ENCODE peak calls at places on chromosomes 1 and 21, in eight cellular contexts. Q is GM23248, O is neural progenitor cell, J is GM23338, I is OCI-LY7, Y is HCT116, W is fibroblast of lung, M is MM.1S. D is an unnamed sample.

GRCh38 chr1:88774151-88774556 is 90.1 kb downstream of the PKN2 start:
- DNase-seq in Q (no peak), O (no peak), J (peak; percentile 88), I (no peak), Y (peak; percentile 95), W (no peak), M (no peak), D (no peak)

GRCh38 chr1:179287946-179288345 is 5.7 kb upstream of the SOAT1 start:
- DNase-seq in Q (no peak), O (no peak), J (no peak), I (no peak), Y (no peak), W (no peak), M (no peak), D (no peak)

GRCh38 chr1:119687391-119688079 is 24.2 kb upstream of the PHGDH start:
- DNase-seq in Q (peak; percentile 54), O (no peak), J (peak; percentile 91), I (no peak), Y (no peak), W (no peak), M (no peak), D (no peak)

GRCh38 chr1:235011599-235012435 is 116.8 kb downstream of the TOMM20 start:
- DNase-seq in Q (peak; percentile 100), O (no peak), J (no peak), I (peak; percentile 95), Y (peak; percentile 81), W (peak; percentile 96), M (peak; percentile 100), D (peak; percentile 95)

GRCh38 chr1:236451796-236452373 is 57.8 kb downstream of the EDARADD start:
- DNase-seq in Q (peak; percentile 26), O (peak; percentile 42), J (peak; percentile 82), I (peak; percentile 30), Y (peak; percentile 22), W (no peak), M (no peak), D (peak; percentile 26)

GRCh38 chr1:151839457-151840409 is at the start of gene C2CD4D:
- DNase-seq in Q (no peak), O (peak; percentile 81), J (peak; percentile 89), I (no peak), Y (peak; percentile 27), W (no peak), M (peak; percentile 88), D (no peak)

GRCh38 chr1:15424146-15424667 is 14.0 kb upstream of the CTRC start:
- DNase-seq in Q (no peak), O (no peak), J (no peak), I (no peak), Y (no peak), W (no peak), M (no peak), D (no peak)

GRCh38 chr1:245772325-245772724 is 617.5 kb downstream of the KIF26B start:
- DNase-seq in Q (no peak), O (no peak), J (no peak), I (no peak), Y (no peak), W (no peak), M (no peak), D (no peak)

GRCh38 chr1:37620707-37621106 is 14.0 kb downstream of the RSPO1 start:
- DNase-seq in Q (peak; percentile 35), O (no peak), J (no peak), I (no peak), Y (no peak), W (no peak), M (no peak), D (no peak)

GRCh38 chr1:29540801-29541357 is 304.6 kb downstream of the PTPRU start:
- DNase-seq in Q (no peak), O (no peak), J (no peak), I (no peak), Y (no peak), W (no peak), M (no peak), D (no peak)

GRCh38 chr1:181151378-181152326 is 63.2 kb downstream of the IER5 start:
- DNase-seq in Q (peak; percentile 76), O (no peak), J (no peak), I (no peak), Y (no peak), W (peak; percentile 59), M (no peak), D (no peak)

GRCh38 chr1:181150842-181151241 is 62.3 kb downstream of the IER5 start:
- DNase-seq in Q (no peak), O (no peak), J (no peak), I (no peak), Y (no peak), W (no peak), M (no peak), D (no peak)

GRCh38 chr1:181153634-181153961 is 65.1 kb downstream of the IER5 start:
- DNase-seq in Q (no peak), O (no peak), J (no peak), I (no peak), Y (no peak), W (no peak), M (no peak), D (no peak)

GRCh38 chr1:181155339-181155738 is 66.8 kb downstream of the IER5 start:
- DNase-seq in Q (no peak), O (no peak), J (no peak), I (no peak), Y (no peak), W (no peak), M (no peak), D (no peak)

DNA sequence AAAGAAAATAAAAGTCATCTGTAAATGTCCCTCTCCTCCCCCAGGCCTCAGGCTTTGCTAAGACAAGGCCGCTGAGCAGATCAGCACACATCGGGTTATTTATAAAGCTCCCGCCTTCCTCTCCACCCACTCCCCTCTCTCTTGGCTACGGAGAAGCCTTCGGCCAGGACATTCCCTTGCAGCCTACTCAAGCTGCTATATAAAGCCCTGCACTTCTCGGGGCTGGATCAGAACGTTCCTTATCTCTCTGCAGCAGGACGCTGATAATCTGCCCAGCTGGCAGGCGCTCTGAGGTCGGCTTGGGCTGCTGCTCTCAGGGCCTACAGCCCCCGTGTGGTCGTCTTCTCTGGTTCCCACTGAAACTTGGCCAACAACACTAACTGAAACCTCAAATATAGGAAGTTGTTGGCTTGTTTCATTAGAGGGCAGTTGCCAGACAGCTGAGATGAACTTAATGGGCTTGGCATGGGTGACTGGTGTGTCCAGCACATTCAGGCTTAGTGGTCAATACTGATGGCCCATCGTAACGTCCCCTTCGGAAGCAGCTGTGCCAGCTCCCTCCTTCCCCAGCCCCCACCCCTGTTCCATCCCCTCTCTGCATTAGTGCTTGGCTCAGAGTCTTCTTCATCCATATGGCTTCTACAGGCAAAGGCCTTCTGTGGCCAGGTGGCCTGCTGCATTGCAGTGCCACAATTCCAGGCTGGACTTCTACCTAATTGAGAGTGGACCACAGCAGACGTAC is 64.6 kb downstream of the IER5 start:
- DNase-seq in Q (peak; percentile 79), O (peak; percentile 56), J (peak; percentile 62), I (peak; percentile 62), Y (no peak), W (peak; percentile 94), M (peak; percentile 96), D (peak; percentile 70)
- H3K4me3 ChIP-seq in Q (peak overlapping the region; percentile 49), O (no peak overlapping the region), J (no peak overlapping the region), I (no peak overlapping the region), Y (no peak overlapping the region), W (no peak overlapping the region), M (no peak overlapping the region), D (no peak overlapping the region)

GRCh38 chr1:21220815-21221214 is 44.1 kb upstream of the EIF4G3 start:
- DNase-seq in Q (peak; percentile 40), O (no peak), J (no peak), I (no peak), Y (no peak), W (peak; percentile 41), M (no peak), D (no peak)

GRCh38 chr1:21216835-21217811 is 40.4 kb upstream of the EIF4G3 start:
- DNase-seq in Q (peak; percentile 57), O (peak; percentile 78), J (peak; percentile 89), I (peak; percentile 71), Y (peak; percentile 38), W (peak; percentile 45), M (peak; percentile 63), D (peak; percentile 72)

GRCh38 chr1:21219674-21220073 is 43.0 kb upstream of the EIF4G3 start:
- DNase-seq in Q (no peak), O (no peak), J (no peak), I (no peak), Y (no peak), W (no peak), M (no peak), D (no peak)

GRCh38 chr1:21212126-21212525 is 35.4 kb upstream of the EIF4G3 start:
- DNase-seq in Q (peak; percentile 34), O (no peak), J (peak; percentile 45), I (no peak), Y (no peak), W (no peak), M (no peak), D (no peak)

GRCh38 chr1:21217812-21218596 is 41.3 kb upstream of the EIF4G3 start:
- DNase-seq in Q (peak; percentile 53), O (peak; percentile 79), J (peak; percentile 91), I (peak; percentile 23), Y (no peak), W (peak; percentile 23), M (no peak), D (peak; percentile 48)
- H3K27ac ChIP-seq in Q (no peak overlapping the region), O (no peak overlapping the region), J (no peak overlapping the region), I (no peak overlapping the region), Y (no peak overlapping the region), W (no peak overlapping the region), M (no peak overlapping the region), D (no peak overlapping the region)

GRCh38 chr1:2232916-2233438 is 4.9 kb downstream of the SKI start:
- DNase-seq in Q (peak; percentile 47), O (no peak), J (peak; percentile 3), I (no peak), Y (no peak), W (no peak), M (no peak), D (no peak)
- H4K20me1 ChIP-seq in Q (peaks cover 8% of the 10 kb centered on the region), O (peaks cover 94% of the 10 kb centered on the region), J (peaks cover 74% of the 10 kb centered on the region), I (no peaks in the 10 kb centered on the region), Y (peaks cover 28% of the 10 kb centered on the region), W (peaks cover 4% of the 10 kb centered on the region), M (no peaks in the 10 kb centered on the region), D (peaks cover 92% of the 10 kb centered on the region)

DNA sequence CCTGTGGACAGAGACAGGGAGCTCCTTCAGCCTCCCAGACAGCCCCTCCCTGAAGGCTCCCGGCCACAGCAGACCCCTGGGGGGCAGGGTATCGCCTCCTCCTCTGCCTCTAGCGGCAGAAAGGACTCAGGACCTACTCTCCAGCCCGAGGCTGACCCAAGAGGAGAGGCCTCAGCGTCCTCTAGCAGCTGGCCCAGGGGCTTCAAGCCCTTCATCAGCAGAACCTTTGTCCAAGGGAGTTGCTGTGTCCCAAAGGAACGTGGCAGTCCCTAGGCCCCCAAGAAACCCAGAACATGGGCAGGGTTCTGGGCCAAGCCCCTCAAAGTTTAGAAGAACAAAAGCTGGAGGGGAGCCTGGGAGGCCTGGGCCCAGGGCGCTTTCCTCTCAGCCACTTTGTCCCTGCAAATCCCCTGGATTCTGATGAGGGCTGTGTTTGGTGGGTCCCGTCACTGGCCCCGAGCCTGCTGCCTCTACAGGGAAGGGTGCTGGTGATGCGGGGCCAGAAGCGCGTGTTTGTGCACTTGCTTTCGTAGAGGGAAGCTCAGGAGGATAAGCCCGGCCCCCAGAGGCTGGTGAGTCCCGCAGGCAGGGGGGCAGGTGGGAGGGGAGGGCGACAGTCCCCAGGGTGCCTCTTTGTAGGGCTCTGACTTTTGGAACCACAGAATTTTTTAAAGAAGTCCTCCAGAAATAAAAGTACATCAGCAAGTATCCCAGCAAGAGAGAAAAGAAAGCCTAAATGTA is 13.3 kb downstream of the ITGB2 start:
- DNase-seq in Q (no peak), O (no peak), J (no peak), I (no peak), Y (no peak), W (no peak), M (no peak), D (no peak)
- H3K4me3 ChIP-seq in Q (no peak overlapping the region), O (no peak overlapping the region), J (no peak overlapping the region), I (no peak overlapping the region), Y (no peak overlapping the region), W (no peak overlapping the region), M (no peak overlapping the region), D (no peak overlapping the region)

GRCh38 chr1:6272476-6273270 is 11.8 kb upstream of the GPR153 start:
- DNase-seq in Q (no peak), O (peak; percentile 33), J (no peak), I (no peak), Y (no peak), W (no peak), M (no peak), D (no peak)
- H3K27ac ChIP-seq in Q (no peak overlapping the region), O (no peak overlapping the region), J (no peak overlapping the region), I (no peak overlapping the region), Y (no peak overlapping the region), W (no peak overlapping the region), M (no peak overlapping the region), D (no peak overlapping the region)